ENCODE peak calls at places on chromosome 15, in ten cellular contexts. R is DMS 273 treated with DMSO at 0.1 percent for 48 hours; V is NCI-H1105; P is central memory CD4-positive, alpha-beta T cell; Y is T-helper 1 cell; M is EL; B is SW480; L is HCEC 1CT; H is T follicular helper cell; E is body of pancreas. G is an unnamed sample.

GRCh38 chr15:27232876-27233275 is 261.9 kb downstream of the GABRG3 start:
- DNase-seq in M (no peak), V (no peak), H (no peak), P (no peak), B (no peak), E (no peak), Y (no peak), L (no peak), R (no peak), G (no peak)

GRCh38 chr15:66720206-66721010 is 18.4 kb downstream of the SMAD6 start:
- DNase-seq in Y (peak), P (no peak), L (peak), B (no peak), E (no peak), H (no peak), R (no peak), M (peak), V (no peak), G (peak)

GRCh38 chr15:31396881-31397560 is 70.4 kb downstream of the KLF13 start:
- DNase-seq in R (peak), V (peak), H (no peak), Y (no peak), L (peak), M (peak), B (peak), P (no peak), E (peak), G (peak)

GRCh38 chr15:90598053-90598577 is 68.4 kb downstream of the CRTC3 start:
- DNase-seq in R (no peak), Y (peak), P (no peak), B (peak), H (no peak), V (no peak), M (peak), E (no peak), L (no peak), G (peak)

GRCh38 chr15:57680021-57680420 is 26.5 kb upstream of the POLR2M start:
- DNase-seq in B (no peak), L (peak), P (no peak), E (no peak), M (peak), V (no peak), H (no peak), Y (no peak), R (no peak), G (peak)

GRCh38 chr15:20358066-20358780 is 183.4 kb downstream of the GOLGA6L6 start:
- DNase-seq in E (peak), L (no peak), V (no peak), R (no peak), Y (no peak), B (no peak), H (no peak), M (no peak), P (no peak), G (no peak)

GRCh38 chr15:87777054-87777498 is 479.5 kb downstream of the NTRK3 start:
- DNase-seq in V (no peak), R (no peak), P (no peak), B (no peak), M (peak), Y (no peak), H (no peak), E (no peak), L (no peak), G (peak)

GRCh38 chr15:60774829-60775228 is 295.9 kb upstream of the ICE2 start:
- DNase-seq in B (no peak), V (no peak), Y (peak), M (no peak), P (no peak), L (peak), H (no peak), R (no peak), E (no peak), G (no peak)

GRCh38 chr15:99451484-99451883 is 114.3 kb upstream of the MEF2A start:
- DNase-seq in Y (no peak), L (no peak), M (no peak), H (no peak), V (no peak), B (no peak), R (no peak), P (no peak), E (no peak), G (no peak)

GRCh38 chr15:81012588-81012987 is 11.9 kb downstream of the TLNRD1 start:
- DNase-seq in M (no peak), R (no peak), V (no peak), H (no peak), P (no peak), B (no peak), Y (no peak), E (no peak), L (no peak), G (no peak)

GRCh38 chr15:70867911-70868467 is 14.0 kb upstream of the LARP6 start:
- DNase-seq in H (no peak), R (no peak), L (peak), E (no peak), M (peak), V (no peak), Y (no peak), B (no peak), P (no peak), G (peak)

GRCh38 chr15:52651868-52652267 is 27.3 kb downstream of the ATOSA start:
- DNase-seq in V (peak), H (peak), L (peak), Y (peak), E (peak), P (peak), M (peak), B (peak), R (peak), G (peak)

GRCh38 chr15:38758001-38758400 is 193.4 kb upstream of the RASGRP1 start:
- DNase-seq in M (peak), L (peak), B (no peak), E (no peak), R (no peak), P (no peak), V (no peak), Y (no peak), H (no peak), G (peak)